ENCODE peak calls at places on chromosomes 5 and 9, in six cellular contexts. W is fibroblast of lung; E is CD8-positive, alpha-beta T cell; K is IMR-90; A is breast epithelium; Z is ovary. M is an unnamed sample. For H3K4me1 and H3K27me3, the result is how much of the 10 kb centered on the place peaks cover.

GRCh38 chr5:167261309-167262100 is 1029.9 kb upstream of the WWC1 start:
- DNase-seq in W (no peak), E (no peak), K (no peak), A (no peak), Z (no peak), M (no peak)

GRCh38 chr5:140710899-140711552 is 10.8 kb downstream of the ZMAT2 start:
- DNase-seq in W (peak), E (peak), K (peak), A (peak), Z (peak), M (peak)

GRCh38 chr9:136750526-136750925 is 2.2 kb upstream of the LCN6 start:
- DNase-seq in W (no peak), E (no peak), K (peak), A (no peak), Z (no peak), M (no peak)

GRCh38 chr5:15525679-15526275 is 25.8 kb downstream of the FBXL7 start:
- DNase-seq in W (peak), E (no peak), K (peak), A (no peak), Z (no peak), M (no peak)

GRCh38 chr5:10355071-10355889 is 1.8 kb downstream of the MARCHF6 start:
- DNase-seq in W (peak), E (no peak), K (peak), A (no peak), Z (no peak), M (no peak)

GRCh38 chr5:139848508-139849100 is 53.0 kb downstream of the PSD2 start:
- DNase-seq in W (no peak), E (no peak), K (no peak), A (no peak), Z (peak), M (peak)

GRCh38 chr9:129310666-129311350 is 132.7 kb upstream of the IER5L start:
- DNase-seq in W (no peak), E (no peak), K (peak), A (no peak), Z (no peak), M (peak)

GRCh38 chr5:37532976-37533740 is 154.0 kb downstream of the WDR70 start:
- DNase-seq in W (no peak), E (no peak), K (no peak), A (no peak), Z (no peak), M (no peak)

GRCh38 chr9:20884985-20885593 is 146.4 kb downstream of the HACD4 start:
- DNase-seq in W (peak), E (peak), K (peak), A (no peak), Z (peak), M (peak)

GRCh38 chr5:140157032-140157781 is 17.8 kb upstream of the CYSTM1 start:
- DNase-seq in W (peak), E (peak), K (peak), A (peak), Z (peak), M (peak)

GRCh38 chr5:82662340-82662739 is 384.2 kb upstream of the RPS23 start:
- DNase-seq in W (no peak), E (no peak), K (no peak), A (no peak), Z (no peak), M (no peak)

GRCh38 chr9:8156336-8156735 is 356.8 kb upstream of the DMAC1 start:
- DNase-seq in W (no peak), E (no peak), K (no peak), A (no peak), Z (no peak), M (no peak)

GRCh38 chr9:138074516-138074915 is 196.9 kb downstream of the CACNA1B start:
- DNase-seq in W (no peak), E (peak), K (no peak), A (peak), Z (no peak), M (peak)

GRCh38 chr5:103918668-103919367 is 356.2 kb upstream of the NUDT12 start:
- DNase-seq in W (peak), E (no peak), K (peak), A (no peak), Z (no peak), M (no peak)

GRCh38 chr5:74126294-74126693 is 500.3 kb downstream of the ARHGEF28 start:
- DNase-seq in W (no peak), E (no peak), K (no peak), A (no peak), Z (no peak), M (no peak)

GRCh38 chr9:128163523-128164331 is 3.7 kb downstream of the BBLN start:
- DNase-seq in W (peak), E (no peak), K (no peak), A (no peak), Z (no peak), M (no peak)

GRCh38 chr5:175520321-175520720 is 42.0 kb downstream of the SFXN1 start:
- DNase-seq in W (no peak), E (peak), K (no peak), A (no peak), Z (no peak), M (no peak)

GRCh38 chr5:142900926-142901325 is 130.7 kb downstream of the ARHGAP26 start:
- DNase-seq in W (peak), E (no peak), K (peak), A (no peak), Z (no peak), M (no peak)

GRCh38 chr5:57482671-57483106 is at the start of gene ACTBL2:
- DNase-seq in W (peak), E (no peak), K (peak), A (no peak), Z (no peak), M (no peak)

GRCh38 chr5:61412344-61412743 is 80.3 kb downstream of the ZSWIM6 start:
- DNase-seq in W (no peak), E (no peak), K (no peak), A (no peak), Z (no peak), M (no peak)

GRCh38 chr9:111301195-111301594 is 28.8 kb downstream of the OR2K2 start:
- DNase-seq in W (peak), E (no peak), K (peak), A (no peak), Z (no peak), M (no peak)

GRCh38 chr5:67537439-67538342 is 341.1 kb upstream of the CD180 start:
- DNase-seq in W (peak), E (no peak), K (no peak), A (no peak), Z (no peak), M (no peak)

GRCh38 chr9:36934478-36935065 is 99.5 kb downstream of the PAX5 start:
- DNase-seq in W (no peak), E (peak), K (no peak), A (no peak), Z (no peak), M (no peak)

GRCh38 chr5:95822408-95823240 is at the start of gene GLRX:
- DNase-seq in W (peak), E (peak), K (peak), A (peak), Z (peak), M (peak)

GRCh38 chr5:73338201-73339126 is 110.1 kb downstream of the FOXD1 start:
- DNase-seq in W (peak), E (no peak), K (peak), A (no peak), Z (no peak), M (no peak)

GRCh38 chr9:86246752-86247161 is 12.7 kb downstream of the C9orf153 start:
- DNase-seq in W (peak), E (no peak), K (no peak), A (no peak), Z (no peak), M (no peak)

GRCh38 chr5:124176692-124177091 is 569.7 kb downstream of the ZNF608 start:
- DNase-seq in W (no peak), E (no peak), K (no peak), A (no peak), Z (no peak), M (no peak)

GRCh38 chr5:173265433-173265832 is 30.4 kb upstream of the NKX2-5 start:
- DNase-seq in W (no peak), E (no peak), K (no peak), A (no peak), Z (no peak), M (no peak)

GRCh38 chr5:171639966-171640365 is 145.7 kb upstream of the SMIM23 start:
- DNase-seq in W (no peak), E (no peak), K (peak), A (no peak), Z (no peak), M (no peak)

GRCh38 chr9:137619240-137620090 is 660 bp downstream of the EHMT1 start:
- DNase-seq in W (peak), E (peak), K (peak), A (no peak), Z (peak), M (peak)

GRCh38 chr5:72497823-72498222 is 9.4 kb downstream of the ZNF366 start:
- DNase-seq in W (no peak), E (no peak), K (no peak), A (no peak), Z (no peak), M (no peak)

GRCh38 chr9:92730897-92731296 is 33.7 kb downstream of the BICD2 start:
- DNase-seq in W (no peak), E (peak), K (no peak), A (no peak), Z (no peak), M (peak)

GRCh38 chr5:174413520-174414314 is 310.7 kb upstream of the MSX2 start:
- DNase-seq in W (peak), E (no peak), K (peak), A (no peak), Z (no peak), M (no peak)

GRCh38 chr5:58156354-58156753 is 303.5 kb downstream of the PLK2 start:
- DNase-seq in W (no peak), E (no peak), K (peak), A (no peak), Z (no peak), M (no peak)

GRCh38 chr5:116709082-116709481 is 134.5 kb upstream of the SEMA6A start:
- DNase-seq in W (no peak), E (no peak), K (no peak), A (no peak), Z (no peak), M (no peak)

GRCh38 chr5:130099001-130099400 is 194.7 kb downstream of the CHSY3 start:
- DNase-seq in W (peak), E (no peak), K (no peak), A (no peak), Z (no peak), M (no peak)

GRCh38 chr9:137018761-137019559 is 9.1 kb downstream of the ABCA2 start:
- DNase-seq in W (no peak), E (no peak), K (no peak), A (no peak), Z (no peak), M (no peak)

GRCh38 chr9:114287763-114288232 is 35.1 kb upstream of the ORM1 start:
- DNase-seq in W (no peak), E (no peak), K (no peak), A (no peak), Z (peak), M (peak)

GRCh38 chr9:88775037-88775471 is 216.2 kb upstream of the S1PR3 start:
- DNase-seq in W (peak), E (no peak), K (peak), A (no peak), Z (no peak), M (no peak)

GRCh38 chr5:132418876-132419275 is 49.4 kb downstream of the SLC22A5 start:
- DNase-seq in W (peak), E (no peak), K (no peak), A (no peak), Z (no peak), M (no peak)
- H3K4me1 ChIP-seq in W (under half), E (half or more), K (under half), A (under half), Z (under half), M (under half)

GRCh38 chr5:179793470-179794139 is at the start of gene LTC4S:
- DNase-seq in W (peak), E (peak), K (peak), A (peak), Z (peak), M (peak)
- H3K4me3 ChIP-seq in W (no peak), E (peak), K (no peak), A (peak), Z (no peak), M (no peak)

GRCh38 chr5:1851290-1851934 is 31.3 kb downstream of the IRX4 start:
- DNase-seq in W (no peak), E (no peak), K (no peak), A (no peak), Z (no peak), M (no peak)
- H3K27me3 ChIP-seq in W (under half), E (under half), K (half or more), A (under half), Z (under half), M (under half)

GRCh38 chr9:123036886-123037540 is 3.5 kb downstream of the GPR21 start:
- DNase-seq in W (peak), E (no peak), K (peak), A (no peak), Z (no peak), M (no peak)

GRCh38 chr9:123044556-123044955 is 11.1 kb downstream of the GPR21 start:
- DNase-seq in W (peak), E (no peak), K (peak), A (no peak), Z (no peak), M (no peak)

GRCh38 chr9:123039617-123040219 is 6.3 kb downstream of the GPR21 start:
- DNase-seq in W (no peak), E (no peak), K (no peak), A (no peak), Z (no peak), M (no peak)

GRCh38 chr9:123043081-123043939 is 9.8 kb downstream of the GPR21 start:
- DNase-seq in W (no peak), E (no peak), K (no peak), A (no peak), Z (no peak), M (no peak)

GRCh38 chr9:123041498-123041897 is 8.0 kb downstream of the GPR21 start:
- DNase-seq in W (no peak), E (no peak), K (no peak), A (no peak), Z (no peak), M (no peak)
- H3K4me1 ChIP-seq in W (under half), E (under half), K (under half), A (under half), Z (under half), M (under half)

DNA sequence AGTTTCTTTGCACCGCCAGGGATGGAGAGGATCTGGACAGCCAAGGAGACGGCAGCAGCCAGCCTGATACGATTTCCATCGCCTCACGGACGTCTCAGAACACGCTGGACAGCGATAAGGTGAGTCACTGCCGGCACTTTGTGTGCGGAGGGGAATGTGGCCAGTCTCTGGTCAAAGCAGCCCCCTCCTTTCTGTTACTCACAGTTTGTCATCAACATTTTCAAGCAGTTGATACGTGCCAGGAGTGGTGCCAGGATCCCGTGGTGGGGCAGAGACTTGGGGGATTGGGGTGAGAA is 175.1 kb upstream of the OTULINL start:
- DNase-seq in W (peak), E (no peak), K (peak), A (no peak), Z (no peak), M (no peak)
- H3K4me3 ChIP-seq in W (no peak), E (no peak), K (no peak), A (no peak), Z (no peak), M (no peak)

M was measured in aorta.